ENCODE peak calls at places on chromosomes 1 and 21, in four cellular contexts. G, O, E and J are unnamed samples.

GRCh38 chr1:166133276-166133841 is 33.4 kb downstream of the FAM78B start:
- DNase-seq in G (no peak), E (peak), O (no peak), J (no peak)

GRCh38 chr1:21887216-21887736 is 49.8 kb downstream of the HSPG2 start:
- DNase-seq in G (no peak), E (no peak), O (no peak), J (peak)

GRCh38 chr1:21534674-21535378 is 25.6 kb downstream of the ALPL start:
- DNase-seq in O (peak), G (no peak), E (peak), J (no peak)

GRCh38 chr1:119626146-119626545 is 21.9 kb downstream of the ZNF697 start:
- DNase-seq in O (no peak), E (no peak), G (no peak), J (no peak)

GRCh38 chr1:113057006-113057405 is 16.0 kb upstream of the LRIG2 start:
- DNase-seq in G (no peak), E (no peak), O (no peak), J (no peak)

GRCh38 chr1:216045400-216045799 is 377.8 kb downstream of the USH2A start:
- DNase-seq in E (no peak), O (no peak), G (no peak), J (no peak)

GRCh38 chr1:36464605-36465393 is 615 bp upstream of the MRPS15 start:
- DNase-seq in G (no peak), O (no peak), E (peak), J (peak)

GRCh38 chr21:16330340-16331319 is 600.8 kb downstream of the USP25 start:
- DNase-seq in G (no peak), E (peak), O (no peak), J (no peak)

GRCh38 chr1:24996983-24997893 is 67.2 kb upstream of the RUNX3 start:
- DNase-seq in G (no peak), E (no peak), O (no peak), J (peak)

GRCh38 chr1:161066694-161067093 is 3.0 kb downstream of the ARHGAP30 start:
- DNase-seq in E (no peak), O (no peak), G (no peak), J (no peak)

GRCh38 chr1:178417858-178418257 is 78.9 kb downstream of the CLEC20A start:
- DNase-seq in O (no peak), G (no peak), E (peak), J (no peak)

GRCh38 chr1:80217377-80217986 is 1211.0 kb upstream of the ADGRL4 start:
- DNase-seq in O (no peak), G (no peak), E (peak), J (no peak)

GRCh38 chr1:26125946-26126320 is 14.3 kb downstream of the PDIK1L start:
- DNase-seq in G (no peak), O (no peak), E (no peak), J (no peak)

GRCh38 chr1:173354937-173355280 is 122.2 kb upstream of the PRDX6 start:
- DNase-seq in E (no peak), G (no peak), O (no peak), J (no peak)

GRCh38 chr1:75908717-75909152 is 23.5 kb downstream of the ASB17 start:
- DNase-seq in G (no peak), E (peak), O (no peak), J (no peak)

GRCh38 chr1:28973850-28974841 is 59.8 kb downstream of the EPB41 start:
- DNase-seq in O (no peak), G (no peak), E (no peak), J (no peak)

GRCh38 chr1:57093122-57093521 is 127.3 kb upstream of the C8B start:
- DNase-seq in O (no peak), G (no peak), E (no peak), J (no peak)

GRCh38 chr1:43994071-43994470 is 2.7 kb downstream of the CCDC24 start:
- DNase-seq in G (no peak), E (no peak), O (no peak), J (no peak)

GRCh38 chr1:172699695-172700094 is 40.8 kb downstream of the FASLG start:
- DNase-seq in G (no peak), O (no peak), E (no peak), J (no peak)

GRCh38 chr1:17158961-17159360 is 39.7 kb upstream of the PADI2 start:
- DNase-seq in E (no peak), G (no peak), O (no peak), J (no peak)

GRCh38 chr1:8540266-8540926 is 222.5 kb downstream of the SLC45A1 start:
- DNase-seq in E (no peak), O (no peak), G (no peak), J (no peak)

GRCh38 chr1:98121661-98122060 is 200.8 kb upstream of the DPYD start:
- DNase-seq in G (no peak), E (no peak), O (no peak), J (no peak)

GRCh38 chr1:161499099-161500078 is 5.9 kb upstream of the FCGR2A start:
- DNase-seq in O (no peak), G (no peak), E (no peak), J (no peak)

GRCh38 chr1:157490337-157491165 is 61.8 kb downstream of the FCRL5 start:
- DNase-seq in E (peak), O (peak), G (peak), J (peak)

GRCh38 chr1:228064741-228065542 is 17.6 kb upstream of the ARF1 start:
- DNase-seq in G (no peak), O (no peak), E (no peak), J (peak)

GRCh38 chr21:44870748-44871495 is 2.6 kb downstream of the PTTG1IP start:
- DNase-seq in G (no peak), E (no peak), O (no peak), J (no peak)

GRCh38 chr1:230760360-230760827 is 13.2 kb downstream of the CAPN9 start:
- DNase-seq in O (no peak), G (no peak), E (no peak), J (no peak)

GRCh38 chr1:223711173-223711572 is 1.2 kb upstream of the CAPN2 start:
- DNase-seq in O (no peak), G (no peak), E (no peak), J (no peak)

GRCh38 chr1:232628335-232629214 is 1.4 kb downstream of the SIPA1L2 start:
- DNase-seq in E (no peak), G (no peak), O (no peak), J (no peak)

GRCh38 chr1:225644666-225645065 is 8.3 kb downstream of the ENAH start:
- DNase-seq in O (no peak), G (no peak), E (no peak), J (no peak)

GRCh38 chr1:53114090-53114489 is 28.3 kb downstream of the SLC1A7 start:
- DNase-seq in O (no peak), G (no peak), E (no peak), J (no peak)

GRCh38 chr1:78254517-78254916 is 208.8 kb downstream of the GIPC2 start:
- DNase-seq in E (no peak), G (no peak), O (no peak), J (no peak)

GRCh38 chr1:240965581-240966091 is 353.7 kb upstream of the GREM2 start:
- DNase-seq in E (no peak), G (no peak), O (no peak), J (no peak)

GRCh38 chr1:198741744-198742143 is 102.9 kb downstream of the PTPRC start:
- DNase-seq in G (no peak), O (no peak), E (no peak), J (no peak)

GRCh38 chr1:6234502-6235295 is 1.1 kb downstream of the ICMT start:
- DNase-seq in E (no peak), G (no peak), O (no peak), J (no peak)

GRCh38 chr1:227299688-227300087 is 18.6 kb downstream of the CDC42BPA start:
- DNase-seq in O (no peak), G (no peak), E (no peak), J (no peak)

GRCh38 chr1:92244376-92244775 is 26.7 kb downstream of the C1orf146 start:
- DNase-seq in E (no peak), O (no peak), G (no peak), J (no peak)

GRCh38 chr1:229478852-229479251 is 29.3 kb downstream of the NUP133 start:
- DNase-seq in O (peak), G (no peak), E (no peak), J (no peak)